ENCODE peak calls at places on chromosomes 12 and 14, in six cellular contexts. H is Caki2; D is AG20443; L is stimulated activated CD4-positive, alpha-beta T cell treated with anti-CD3 and anti-CD28 coated beads, Interleukin-1b, Interleukin-23, amount 100 ng/mL, for 24 hours; G is activated T-cell treated with anti-CD3 and anti-CD28 coated beads for 1 hour; B is cardiac muscle cell. U is an unnamed sample.

GRCh38 chr14:89388853-89389252 is 28.2 kb downstream of the FOXN3 start:
- DNase-seq in H (no peak), D (no peak), L (no peak), G (no peak), B (no peak), U (no peak)

GRCh38 chr14:72965249-72965648 is 39.0 kb downstream of the DCAF4 start:
- DNase-seq in H (no peak), D (peak), L (no peak), G (no peak), B (no peak), U (no peak)

GRCh38 chr12:106090586-106091411 is 48.0 kb downstream of the NUAK1 start:
- DNase-seq in H (peak), D (peak), L (no peak), G (no peak), B (no peak), U (no peak)

GRCh38 chr12:57712671-57713070 is 18.7 kb downstream of the OS9 start:
- DNase-seq in H (no peak), D (no peak), L (no peak), G (no peak), B (no peak), U (no peak)

GRCh38 chr12:79344855-79345840 is 345.6 kb downstream of the PAWR start:
- DNase-seq in H (peak), D (peak), L (no peak), G (no peak), B (peak), U (peak)

GRCh38 chr14:64502476-64503183 is 1.0 kb downstream of the ZBTB25 start:
- DNase-seq in H (no peak), D (no peak), L (no peak), G (no peak), B (peak), U (no peak)

GRCh38 chr12:58670623-58671022 is 249.7 kb downstream of the LRIG3 start:
- DNase-seq in H (no peak), D (no peak), L (no peak), G (no peak), B (no peak), U (no peak)

GRCh38 chr12:120093592-120094355 is 22.8 kb downstream of the RAB35 start:
- DNase-seq in H (no peak), D (no peak), L (no peak), G (no peak), B (peak), U (peak)

GRCh38 chr12:6158263-6158662 is 33.8 kb upstream of the VWF start:
- DNase-seq in H (no peak), D (no peak), L (no peak), G (no peak), B (no peak), U (no peak)

GRCh38 chr14:52314521-52315354 is 626 bp downstream of the PTGER2 start:
- DNase-seq in H (peak), D (peak), L (peak), G (peak), B (peak), U (no peak)

GRCh38 chr12:56040151-56040550 is 1.6 kb upstream of the RPS26 start:
- DNase-seq in H (no peak), D (no peak), L (no peak), G (no peak), B (no peak), U (no peak)

GRCh38 chr12:89453579-89453978 is 71.0 kb downstream of the GALNT4 start:
- DNase-seq in H (no peak), D (peak), L (no peak), G (no peak), B (no peak), U (no peak)

GRCh38 chr14:73026845-73027542 is at the start of gene ZFYVE1:
- DNase-seq in H (peak), D (peak), L (peak), G (peak), B (peak), U (peak)

GRCh38 chr12:29282452-29282851 is 98.5 kb downstream of the ERGIC2 start:
- DNase-seq in H (no peak), D (no peak), L (no peak), G (no peak), B (no peak), U (no peak)

GRCh38 chr14:101201535-101202125 is 298.1 kb upstream of the RTL1 start:
- DNase-seq in H (no peak), D (no peak), L (no peak), G (no peak), B (no peak), U (peak)

GRCh38 chr14:76929927-76930326 is 98.6 kb downstream of the IRF2BPL start:
- DNase-seq in H (no peak), D (peak), L (no peak), G (no peak), B (no peak), U (no peak)